ENCODE peak calls at places on chromosomes 16 and 17, in nine cellular contexts. U is GDM1; Z is osteocyte; V is HEK293T; Y is stimulated activated CD4-positive, alpha-beta T cell treated with anti-CD3 and anti-CD28 coated beads, Interleukin-2, amount 100 ng/mL, for 24 hours; C is activated effector memory CD4-positive, alpha-beta T cell treated with anti-CD3 and anti-CD28 coated beads, Interleukin-2, amount 50 U/mL, for 16 hours; O is A549; K is ecto neural progenitor cell; W is immature natural killer cell. N is an unnamed sample.

GRCh38 chr17:66560691-66561090 is 258.3 kb downstream of the PRKCA start:
- DNase-seq in U (no peak), Z (peak), V (no peak), Y (no peak), C (no peak), O (no peak), K (no peak), W (no peak), N (no peak)

GRCh38 chr17:3536736-3537135 is 20.9 kb downstream of the TRPV3 start:
- DNase-seq in U (no peak), Z (no peak), V (no peak), Y (no peak), C (no peak), O (no peak), K (no peak), W (no peak), N (no peak)

GRCh38 chr16:88432753-88433152 is 20.3 kb upstream of the ZFPM1 start:
- DNase-seq in U (no peak), Z (no peak), V (no peak), Y (no peak), C (no peak), O (no peak), K (no peak), W (no peak), N (no peak)

GRCh38 chr17:50565559-50566350 is 5.2 kb downstream of the CACNA1G start:
- DNase-seq in U (no peak), Z (no peak), V (no peak), Y (no peak), C (no peak), O (peak), K (peak), W (no peak), N (no peak)

GRCh38 chr17:42967925-42968324 is 3.7 kb upstream of the AARSD1 start:
- DNase-seq in U (no peak), Z (no peak), V (no peak), Y (no peak), C (no peak), O (no peak), K (no peak), W (no peak), N (no peak)

GRCh38 chr16:25080420-25081131 is 31.0 kb upstream of the LCMT1 start:
- DNase-seq in U (no peak), Z (no peak), V (no peak), Y (no peak), C (no peak), O (no peak), K (no peak), W (no peak), N (no peak)

GRCh38 chr16:81792828-81793227 is 13.7 kb downstream of the PLCG2 start:
- DNase-seq in U (no peak), Z (no peak), V (no peak), Y (no peak), C (no peak), O (no peak), K (no peak), W (no peak), N (no peak)

GRCh38 chr17:35023538-35023937 is 40.0 kb downstream of the RFFL start:
- DNase-seq in U (no peak), Z (no peak), V (no peak), Y (no peak), C (no peak), O (no peak), K (no peak), W (no peak), N (no peak)

GRCh38 chr17:9044796-9045470 is 23.6 kb downstream of the NTN1 start:
- DNase-seq in U (no peak), Z (no peak), V (no peak), Y (no peak), C (no peak), O (no peak), K (peak), W (no peak), N (no peak)

GRCh38 chr16:27154573-27155521 is 48.5 kb upstream of the KDM8 start:
- DNase-seq in U (peak), Z (no peak), V (peak), Y (peak), C (peak), O (peak), K (peak), W (peak), N (no peak)

GRCh38 chr17:42153919-42154491 is 784 bp downstream of the RAB5C start:
- DNase-seq in U (no peak), Z (no peak), V (no peak), Y (no peak), C (no peak), O (no peak), K (no peak), W (no peak), N (no peak)

GRCh38 chr17:63270610-63271009 is 175.5 kb downstream of the CYB561 start:
- DNase-seq in U (no peak), Z (no peak), V (no peak), Y (no peak), C (no peak), O (no peak), K (no peak), W (no peak), N (no peak)